ENCODE peak calls at places on chromosomes 6 and 20, in five cellular contexts. K is heart right ventricle, I is IMR-90, D is AG04450, B is neural progenitor cell. R is an unnamed sample.

GRCh38 chr6:2765166-2765895 is at the start of gene WRNIP1:
- DNase-seq in K (peak; percentile 99), I (peak; percentile 99), D (peak; percentile 98), B (peak; percentile 99), R (peak; percentile 100)

GRCh38 chr6:19837511-19838441 is 606 bp downstream of the ID4 start:
- DNase-seq in K (peak; percentile 30), I (peak; percentile 38), D (no peak), B (peak; percentile 87), R (peak; percentile 40)

GRCh38 chr6:111818539-111819226 is 54.6 kb downstream of the FYN start:
- DNase-seq in K (no peak), I (peak; percentile 75), D (no peak), B (no peak), R (peak; percentile 48)

GRCh38 chr6:41371992-41372525 is 36.7 kb downstream of the NCR2 start:
- DNase-seq in K (no peak), I (no peak), D (no peak), B (peak; percentile 57), R (peak; percentile 25)

GRCh38 chr6:138817799-138818198 is 21.9 kb downstream of the ECT2L start:
- DNase-seq in K (no peak), I (peak; percentile 81), D (peak; percentile 4), B (peak; percentile 71), R (peak; percentile 77)

GRCh38 chr6:82741325-82741995 is 324.2 kb downstream of the UBE3D start:
- DNase-seq in K (no peak), I (no peak), D (no peak), B (no peak), R (peak; percentile 16)

GRCh38 chr6:116456927-116457326 is 4.2 kb upstream of the CALHM6 start:
- DNase-seq in K (no peak), I (no peak), D (no peak), B (no peak), R (no peak)

GRCh38 chr20:10061641-10062040 is 26.9 kb downstream of the ANKEF1 start:
- DNase-seq in K (no peak), I (no peak), D (no peak), B (no peak), R (no peak)

GRCh38 chr20:22453244-22454080 is 130.9 kb downstream of the FOXA2 start:
- DNase-seq in K (no peak), I (no peak), D (no peak), B (peak; percentile 51), R (peak; percentile 12)

GRCh38 chr6:4180653-4181255 is 45.4 kb upstream of the ECI2 start:
- DNase-seq in K (no peak), I (peak; percentile 63), D (peak; percentile 20), B (peak; percentile 12), R (peak; percentile 66)

GRCh38 chr6:149483302-149483701 is 1.5 kb downstream of the ZC3H12D start:
- DNase-seq in K (no peak), I (no peak), D (no peak), B (no peak), R (no peak)

GRCh38 chr20:62744761-62745160 is 36.1 kb downstream of the NTSR1 start:
- DNase-seq in K (peak; percentile 1), I (no peak), D (no peak), B (no peak), R (no peak)

GRCh38 chr20:17733781-17734304 is 34.1 kb downstream of the BANF2 start:
- DNase-seq in K (no peak), I (no peak), D (no peak), B (no peak), R (no peak)

GRCh38 chr6:30060634-30060981 is 457 bp upstream of the POLR1H start:
- DNase-seq in K (peak; percentile 20), I (peak; percentile 36), D (no peak), B (peak; percentile 64), R (peak; percentile 33)

GRCh38 chr6:87675004-87675681 is 26.9 kb downstream of the AKIRIN2 start:
- DNase-seq in K (no peak), I (no peak), D (no peak), B (no peak), R (no peak)

GRCh38 chr20:48463096-48463710 is 364.6 kb downstream of the PREX1 start:
- DNase-seq in K (no peak), I (no peak), D (no peak), B (no peak), R (no peak)

GRCh38 chr6:43842231-43842794 is 72.3 kb downstream of the VEGFA start:
- DNase-seq in K (no peak), I (peak; percentile 72), D (no peak), B (no peak), R (peak; percentile 58)

GRCh38 chr6:30013296-30013922 is 47.7 kb upstream of the POLR1H start:
- DNase-seq in K (peak; percentile 69), I (no peak), D (no peak), B (peak; percentile 71), R (peak; percentile 5)

GRCh38 chr20:37984018-37984785 is 49.1 kb downstream of the TTI1 start:
- DNase-seq in K (peak; percentile 30), I (no peak), D (no peak), B (no peak), R (no peak)

GRCh38 chr6:42938987-42939809 is 9.9 kb downstream of the CNPY3 start:
- DNase-seq in K (no peak), I (no peak), D (no peak), B (no peak), R (no peak)

GRCh38 chr6:138013949-138014348 is 93.3 kb downstream of the PERP start:
- DNase-seq in K (no peak), I (no peak), D (no peak), B (no peak), R (no peak)

GRCh38 chr20:17904027-17904426 is 64.6 kb downstream of the SNX5 start:
- DNase-seq in K (no peak), I (no peak), D (no peak), B (no peak), R (no peak)

GRCh38 chr6:35737413-35738211 is 780 bp downstream of the ARMC12 start:
- DNase-seq in K (no peak), I (peak; percentile 87), D (peak; percentile 77), B (no peak), R (peak; percentile 87)

GRCh38 chr6:133183691-133184090 is 57.5 kb upstream of the EYA4 start:
- DNase-seq in K (no peak), I (no peak), D (no peak), B (no peak), R (no peak)
- H3K4me3 ChIP-seq in K (no peak overlapping the region), I (no peak overlapping the region), D (no peak overlapping the region), B (no peak overlapping the region), R (no peak overlapping the region)

GRCh38 chr20:15902493-15902892 is 670.8 kb downstream of the KIF16B start:
- DNase-seq in K (no peak), I (no peak), D (no peak), B (peak; percentile 29), R (no peak)
- TF ChIP-seq CTCF in K (no peak), I (no peak), D (peak; percentile 10), B (peak; percentile 34), R (no peak)

DNA sequence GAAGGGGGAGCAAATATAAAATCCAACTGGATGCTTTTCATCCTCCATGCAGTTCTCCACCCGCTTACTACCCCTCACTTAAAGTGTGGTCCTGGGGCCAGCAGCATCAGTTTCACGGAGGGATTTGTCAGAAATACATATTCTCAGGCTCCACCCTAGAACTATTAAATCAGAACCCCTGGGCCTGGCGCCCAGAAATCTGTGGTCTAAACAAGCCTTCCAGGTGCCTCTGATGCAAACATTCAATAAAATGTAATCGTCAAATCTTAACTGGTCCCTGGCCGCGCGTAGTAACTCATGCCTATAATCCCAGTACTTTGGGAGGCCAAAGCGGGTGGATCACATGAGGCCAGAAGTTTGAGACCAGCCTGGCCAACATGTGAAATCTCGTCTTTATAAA is 47.7 kb downstream of the ATXN1 start:
- DNase-seq in K (no peak), I (no peak), D (no peak), B (no peak), R (no peak)
- H3K4me3 ChIP-seq in K (no peak overlapping the region), I (no peak overlapping the region), D (no peak overlapping the region), B (no peak overlapping the region), R (peak overlapping the region; percentile 18)

GRCh38 chr20:2005359-2005758 is 11.5 kb upstream of the PDYN start:
- DNase-seq in K (no peak), I (peak; percentile 8), D (no peak), B (no peak), R (no peak)

GRCh38 chr20:2010533-2010932 is 16.7 kb upstream of the PDYN start:
- DNase-seq in K (no peak), I (no peak), D (no peak), B (no peak), R (no peak)

GRCh38 chr20:2005831-2006426 is 12.1 kb upstream of the PDYN start:
- DNase-seq in K (peak; percentile 66), I (peak; percentile 45), D (peak; percentile 29), B (peak; percentile 93), R (peak; percentile 49)

GRCh38 chr20:2004171-2004570 is 10.3 kb upstream of the PDYN start:
- DNase-seq in K (no peak), I (no peak), D (no peak), B (no peak), R (no peak)

GRCh38 chr20:2006452-2007381 is 12.9 kb upstream of the PDYN start:
- DNase-seq in K (no peak), I (peak; percentile 30), D (peak; percentile 1), B (peak; percentile 78), R (peak; percentile 86)
- TF ChIP-seq CTCF in K (peak; percentile 66), I (peak; percentile 68), D (peak; percentile 81), B (peak; percentile 98), R (peak; percentile 71)

GRCh38 chr6:156715839-156716238 is 61.3 kb upstream of the ARID1B start:
- DNase-seq in K (no peak), I (no peak), D (no peak), B (no peak), R (no peak)
- H3K4me3 ChIP-seq in K (no peak overlapping the region), I (no peak overlapping the region), D (no peak overlapping the region), B (no peak overlapping the region), R (no peak overlapping the region)